ENCODE peak calls at places on chromosomes 12 and 14, in four cellular contexts. Q, Z, J and M are unnamed samples.
A peak's percentile ranks its signal among the peaks of the same experiment; 100 is the strongest.

GRCh38 chr12:22407397-22407796 is 72.9 kb upstream of the ST8SIA1 start:
- DNase-seq in Q (no peak), Z (no peak), J (no peak), M (no peak)

GRCh38 chr12:131454418-131455217 is 256.3 kb upstream of the SFSWAP start:
- DNase-seq in Q (no peak), Z (no peak), J (peak; percentile 72), M (no peak)

GRCh38 chr14:71394386-71394785 is 487.1 kb downstream of the PCNX1 start:
- DNase-seq in J (no peak), Q (no peak), Z (no peak), M (no peak)

GRCh38 chr12:108307006-108307405 is 32.1 kb downstream of the CMKLR1 start:
- DNase-seq in Q (peak; percentile 20), J (no peak), Z (no peak), M (no peak)

GRCh38 chr14:23209651-23210423 is 26.4 kb upstream of the SLC7A8 start:
- DNase-seq in Z (no peak), Q (peak; percentile 70), J (no peak), M (no peak)

GRCh38 chr12:96047621-96048211 is 12.3 kb upstream of the LTA4H start:
- DNase-seq in Q (peak; percentile 76), J (no peak), Z (peak; percentile 51), M (no peak)

GRCh38 chr14:35669782-35670181 is 135.8 kb downstream of the INSM2 start:
- DNase-seq in Q (peak; percentile 5), Z (no peak), J (no peak), M (no peak)

GRCh38 chr14:105532735-105533141 is 6.4 kb downstream of the TMEM121 start:
- DNase-seq in J (no peak), Q (peak; percentile 7), Z (no peak), M (no peak)

GRCh38 chr14:69355155-69355954 is 42.7 kb downstream of the ERH start:
- DNase-seq in Q (no peak), J (no peak), Z (no peak), M (no peak)

GRCh38 chr12:46267618-46268348 is 1.1 kb downstream of the SLC38A1 start:
- DNase-seq in J (peak; percentile 52), Q (peak; percentile 22), Z (peak; percentile 43), M (no peak)

GRCh38 chr14:96359959-96360358 is 3.2 kb downstream of the ATG2B start:
- DNase-seq in J (no peak), Z (no peak), Q (no peak), M (no peak)

GRCh38 chr12:111330800-111331752 is 37.8 kb downstream of the PHETA1 start:
- DNase-seq in Q (peak; percentile 57), J (no peak), Z (no peak), M (no peak)

GRCh38 chr14:78135450-78135891 is 34.7 kb upstream of the NRXN3 start:
- DNase-seq in Q (no peak), Z (no peak), J (no peak), M (no peak)

GRCh38 chr14:67650694-67651093 is 23.7 kb downstream of the VTI1B start:
- DNase-seq in Q (peak; percentile 51), J (no peak), Z (no peak), M (no peak)

GRCh38 chr12:99847936-99848335 is 136.8 kb downstream of the ANKS1B start:
- DNase-seq in Z (no peak), J (no peak), Q (no peak), M (no peak)

GRCh38 chr14:33754264-33754663 is 196.6 kb downstream of the EGLN3 start:
- DNase-seq in J (no peak), Q (no peak), Z (no peak), M (no peak)

GRCh38 chr12:58969227-58969626 is 48.9 kb upstream of the LRIG3 start:
- DNase-seq in J (no peak), Q (no peak), Z (no peak), M (no peak)

GRCh38 chr14:49954171-49954631 is 61.3 kb downstream of the ARF6 start:
- DNase-seq in J (no peak), Q (peak; percentile 15), Z (no peak), M (no peak)

GRCh38 chr14:23115918-23116317 is 3.1 kb downstream of the CEBPE start:
- DNase-seq in J (no peak), Z (no peak), Q (no peak), M (no peak)

GRCh38 chr12:95204141-95204866 is 13.0 kb downstream of the FGD6 start:
- DNase-seq in J (peak; percentile 54), Z (no peak), Q (peak; percentile 81), M (no peak)

DNA sequence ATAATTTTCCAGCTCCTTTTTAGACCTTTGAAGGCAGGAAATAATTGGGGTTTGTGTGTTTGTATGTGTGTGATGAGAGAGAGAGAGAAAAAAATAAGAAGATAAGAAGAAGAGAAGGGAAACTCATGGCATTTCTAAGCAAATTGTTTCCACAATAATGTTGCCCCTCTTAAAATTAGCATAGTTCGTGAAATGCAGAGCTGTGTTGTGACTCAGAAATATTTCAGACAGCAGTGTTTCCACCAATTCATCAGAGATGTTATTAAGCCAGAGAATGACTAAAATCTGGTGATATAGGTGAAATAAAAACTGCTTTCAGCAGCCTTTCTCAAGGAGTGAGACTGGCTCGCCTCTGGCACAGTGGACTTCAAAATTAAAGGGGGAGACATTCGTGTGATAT is 65.9 kb upstream of the ARHGAP5 start:
- DNase-seq in Z (no peak), Q (no peak), J (no peak), M (no peak)
- H3K27ac ChIP-seq in Z (no peak overlapping the region), Q (no peak overlapping the region), J (no peak overlapping the region), M (no peak overlapping the region)

GRCh38 chr12:75933136-75933535 is 98.4 kb downstream of the PHLDA1 start:
- DNase-seq in Z (no peak), Q (peak; percentile 96), J (no peak), M (no peak)
- H3K27ac ChIP-seq in Z (no peak overlapping the region), Q (peak overlapping the region; percentile 39), J (no peak overlapping the region), M (no peak overlapping the region)

DNA sequence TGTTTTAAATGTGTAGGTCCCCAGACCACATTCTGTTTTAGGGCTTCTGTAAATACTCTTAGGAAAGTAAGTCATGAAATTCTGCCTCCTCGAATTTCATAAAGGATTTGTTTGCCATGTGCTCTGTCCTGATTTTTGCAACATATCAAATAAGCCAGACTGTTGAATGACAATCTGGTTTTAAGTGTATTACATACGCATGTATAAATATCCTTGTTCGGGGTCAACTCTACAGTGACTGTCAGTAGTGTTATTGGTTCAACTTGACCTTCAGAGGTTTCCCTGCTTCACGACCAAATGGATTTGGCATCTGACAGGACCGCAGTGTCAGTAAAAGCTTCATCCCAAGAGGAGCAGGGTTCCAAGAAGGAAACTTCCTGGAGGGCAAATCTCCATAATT is 52.7 kb downstream of the PPM1A start:
- DNase-seq in Q (no peak), Z (no peak), J (no peak), M (no peak)
- H3K27ac ChIP-seq in Q (no peak overlapping the region), Z (no peak overlapping the region), J (no peak overlapping the region), M (no peak overlapping the region)

DNA sequence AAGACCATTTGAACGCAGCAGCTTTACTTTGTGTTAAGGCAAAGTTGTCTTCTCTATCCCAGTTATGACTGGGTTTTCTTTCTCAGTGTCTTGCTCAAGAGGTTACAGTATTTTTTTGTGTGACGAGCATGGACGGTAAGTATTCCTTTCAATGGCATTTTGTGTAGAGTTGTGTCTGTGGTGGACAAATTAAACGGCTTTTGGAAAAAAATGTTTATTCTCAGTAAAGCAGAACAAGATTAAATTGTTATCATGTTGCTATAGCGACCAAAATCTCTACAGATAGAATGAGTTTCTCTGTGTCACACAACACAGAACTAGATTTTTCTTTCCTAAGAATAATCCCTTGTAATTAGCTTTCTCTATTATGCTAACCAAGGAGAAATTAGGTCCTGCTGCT is 417.1 kb downstream of the AEBP2 start:
- DNase-seq in Z (no peak), J (no peak), Q (peak; percentile 27), M (no peak)
- H3K27ac ChIP-seq in Z (no peak overlapping the region), J (no peak overlapping the region), Q (no peak overlapping the region), M (no peak overlapping the region)

DNA sequence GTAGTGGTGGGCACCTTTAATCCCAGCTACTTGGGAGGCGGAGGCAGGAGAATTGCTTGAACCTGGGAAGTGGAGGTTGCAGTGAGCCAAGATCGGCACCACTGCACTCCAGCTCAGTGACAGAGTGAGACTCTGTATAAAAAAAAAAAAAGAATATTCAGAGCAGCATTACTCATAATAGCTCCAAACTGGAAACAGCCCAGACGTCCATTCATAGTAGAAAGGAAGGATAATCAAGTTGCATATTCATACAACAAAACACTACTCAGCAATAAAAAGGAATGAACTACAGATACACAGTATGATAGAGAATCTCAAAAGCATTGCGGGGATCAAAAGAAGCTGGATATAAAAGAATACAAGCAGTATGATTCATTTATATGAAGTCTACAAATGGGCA is 19.1 kb downstream of the TMEM30B start:
- DNase-seq in Q (peak; percentile 42), Z (no peak), J (no peak), M (no peak)
- H3K27ac ChIP-seq in Q (peak overlapping the region; percentile 12), Z (no peak overlapping the region), J (no peak overlapping the region), M (no peak overlapping the region)

DNA sequence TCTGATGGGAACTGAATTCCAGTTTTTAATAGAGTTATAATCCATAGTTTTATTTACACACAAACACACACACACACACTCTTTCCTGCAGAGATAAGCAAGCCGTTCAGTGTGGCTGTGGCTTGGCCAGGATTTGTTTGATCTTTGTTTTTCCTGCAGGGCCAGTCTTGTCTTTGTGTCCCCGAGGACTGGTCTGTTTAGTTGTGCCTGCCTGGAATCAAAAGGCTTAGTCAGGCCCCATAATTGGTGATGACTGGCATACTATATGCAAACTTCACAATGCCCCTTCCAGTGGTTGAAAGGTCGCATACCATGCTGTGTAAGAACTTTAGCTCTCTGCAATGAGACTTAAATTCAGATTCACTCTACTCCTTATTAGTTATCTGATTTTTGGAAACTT is 26.0 kb downstream of the WBP11 start:
- DNase-seq in J (no peak), Q (no peak), Z (no peak), M (no peak)
- H3K27ac ChIP-seq in J (no peak overlapping the region), Q (no peak overlapping the region), Z (no peak overlapping the region), M (no peak overlapping the region)

GRCh38 chr12:67655829-67656614 is 7.5 kb downstream of the DYRK2 start:
- DNase-seq in Z (no peak), J (no peak), Q (peak; percentile 37), M (no peak)
- H3K27ac ChIP-seq in Z (no peak overlapping the region), J (no peak overlapping the region), Q (no peak overlapping the region), M (no peak overlapping the region)

DNA sequence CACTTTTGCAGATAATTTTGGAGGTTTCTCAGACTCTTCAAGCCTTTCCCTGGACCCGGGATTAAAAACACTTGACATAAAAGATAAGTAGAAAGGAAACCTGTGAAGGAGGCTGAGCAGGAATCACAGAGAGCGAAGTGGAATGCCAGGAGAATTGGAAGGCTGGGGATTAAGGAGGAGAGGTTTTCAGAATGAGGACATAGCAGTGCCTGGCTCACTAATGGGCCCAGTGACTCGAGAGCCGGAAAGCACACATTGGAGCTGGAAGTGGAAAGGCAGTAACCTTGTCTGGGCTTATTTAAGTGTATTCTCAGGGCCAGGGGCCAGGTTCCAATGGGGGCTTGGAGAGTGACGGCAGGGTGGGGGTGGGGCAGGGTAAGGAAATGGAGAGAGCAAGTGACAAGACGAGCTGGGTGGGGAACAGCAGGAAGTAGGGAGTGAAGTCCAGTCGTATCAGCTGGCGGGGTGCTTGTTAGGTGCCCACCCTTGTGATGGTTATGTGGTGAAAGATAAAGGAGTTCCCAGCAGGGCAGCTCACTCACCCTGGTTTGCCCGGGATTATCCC is 13.1 kb downstream of the EVL start:
- DNase-seq in J (no peak), Q (no peak), Z (no peak), M (no peak)
- H3K27ac ChIP-seq in J (no peak overlapping the region), Q (no peak overlapping the region), Z (peak overlapping the region; percentile 62), M (no peak overlapping the region)

DNA sequence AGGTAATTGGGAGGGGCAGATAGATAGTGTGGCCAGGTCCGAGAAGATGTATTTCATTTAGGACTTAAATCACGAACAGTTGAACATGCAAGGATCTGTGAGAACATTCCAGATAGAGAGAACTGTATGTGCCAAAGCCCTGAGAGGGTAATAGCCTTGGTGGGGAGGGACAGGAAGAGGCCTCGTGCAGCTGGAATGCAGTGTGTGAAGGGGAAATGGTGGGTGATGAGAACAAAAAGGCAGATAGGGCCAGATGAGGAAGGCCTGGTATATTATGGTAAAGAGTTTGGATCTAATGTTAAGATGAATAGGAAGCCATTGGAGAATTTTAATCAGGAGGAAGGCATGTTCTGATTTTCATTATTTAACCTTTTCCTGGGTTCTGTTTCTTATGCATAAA is 136.3 kb downstream of the TPH2 start:
- DNase-seq in Q (no peak), J (no peak), Z (no peak), M (no peak)
- H3K27ac ChIP-seq in Q (no peak overlapping the region), J (no peak overlapping the region), Z (no peak overlapping the region), M (no peak overlapping the region)